ENCODE peak calls at places on chromosomes 12 and 14, in six cellular contexts. B, I, R, T, G and S are unnamed samples.

GRCh38 chr12:1681493-1681807 is 9.4 kb upstream of the ADIPOR2 start:
- DNase-seq in I (no peak), T (no peak), G (no peak), R (no peak), B (no peak), S (no peak)

GRCh38 chr12:105601158-105601557 is 270.7 kb downstream of the C12orf75 start:
- DNase-seq in G (no peak), T (no peak), B (no peak), R (no peak), I (no peak), S (no peak)

GRCh38 chr14:56422703-56423213 is 156.8 kb upstream of the TMEM260 start:
- DNase-seq in I (peak), T (peak), B (peak), G (peak), R (peak), S (peak)

GRCh38 chr12:509494-509893 is 49.8 kb downstream of the B4GALNT3 start:
- DNase-seq in G (no peak), I (no peak), T (no peak), B (peak), R (no peak), S (no peak)

GRCh38 chr12:117901631-117902030 is 67.2 kb downstream of the KSR2 start:
- DNase-seq in G (no peak), T (peak), R (no peak), I (no peak), B (no peak), S (no peak)

GRCh38 chr14:52355016-52355430 is 40.9 kb downstream of the PTGER2 start:
- DNase-seq in I (no peak), G (no peak), B (no peak), R (no peak), T (no peak), S (no peak)

GRCh38 chr14:56482306-56482705 is 97.3 kb upstream of the TMEM260 start:
- DNase-seq in G (no peak), B (no peak), T (no peak), R (no peak), I (peak), S (no peak)

GRCh38 chr14:51999084-51999483 is 9.7 kb downstream of the RTRAF start:
- DNase-seq in I (no peak), T (no peak), B (no peak), R (no peak), G (no peak), S (no peak)

GRCh38 chr12:108854453-108855283 is 2.7 kb downstream of the SSH1 start:
- DNase-seq in T (no peak), I (peak), B (no peak), R (no peak), G (no peak), S (peak)

DNA sequence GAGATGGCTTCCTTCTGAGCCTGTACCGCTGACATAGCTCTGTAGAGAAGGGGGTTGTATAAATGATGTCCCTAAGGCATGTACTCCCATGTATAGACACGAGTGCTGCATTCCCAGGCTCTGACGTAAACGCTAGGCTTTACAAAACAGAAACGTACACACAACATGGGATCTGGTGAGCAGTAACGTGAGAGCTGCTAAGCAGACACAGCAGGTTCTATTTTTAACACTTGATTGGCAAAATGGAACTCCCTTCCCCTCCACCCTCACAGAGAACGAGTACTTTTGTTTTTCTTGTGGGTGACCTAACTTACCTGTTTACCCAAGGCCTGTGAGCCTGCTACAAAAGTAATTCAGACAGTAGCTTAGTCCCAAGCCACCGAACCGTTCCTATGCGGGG is 36.0 kb downstream of the ACADS start:
- DNase-seq in I (no peak), T (peak), G (no peak), R (no peak), B (no peak), S (peak)
- H3K27ac ChIP-seq in I (peak), T (peak), G (peak), R (peak), B (no peak), S (peak)

GRCh38 chr12:53199700-53200099 is 7.4 kb downstream of the ITGB7 start:
- DNase-seq in T (no peak), G (no peak), R (no peak), B (no peak), I (no peak), S (no peak)
- H3K27ac ChIP-seq in T (no peak), G (no peak), R (no peak), B (peak), I (no peak), S (no peak)

GRCh38 chr14:22300646-22301045 is 288.4 kb downstream of the DAD1 start:
- DNase-seq in T (no peak), G (no peak), R (no peak), I (no peak), B (no peak), S (no peak)

GRCh38 chr14:22303589-22304195 is 285.3 kb downstream of the DAD1 start:
- DNase-seq in T (no peak), G (no peak), I (no peak), B (peak), R (no peak), S (no peak)

GRCh38 chr14:22305563-22306127 is 283.4 kb downstream of the DAD1 start:
- DNase-seq in B (peak), R (no peak), I (no peak), G (no peak), T (no peak), S (no peak)

GRCh38 chr14:22304324-22304723 is 284.7 kb downstream of the DAD1 start:
- DNase-seq in R (no peak), G (no peak), B (peak), T (no peak), I (no peak), S (no peak)
- H3K27ac ChIP-seq in R (no peak), G (no peak), B (no peak), T (no peak), I (no peak), S (no peak)

DNA sequence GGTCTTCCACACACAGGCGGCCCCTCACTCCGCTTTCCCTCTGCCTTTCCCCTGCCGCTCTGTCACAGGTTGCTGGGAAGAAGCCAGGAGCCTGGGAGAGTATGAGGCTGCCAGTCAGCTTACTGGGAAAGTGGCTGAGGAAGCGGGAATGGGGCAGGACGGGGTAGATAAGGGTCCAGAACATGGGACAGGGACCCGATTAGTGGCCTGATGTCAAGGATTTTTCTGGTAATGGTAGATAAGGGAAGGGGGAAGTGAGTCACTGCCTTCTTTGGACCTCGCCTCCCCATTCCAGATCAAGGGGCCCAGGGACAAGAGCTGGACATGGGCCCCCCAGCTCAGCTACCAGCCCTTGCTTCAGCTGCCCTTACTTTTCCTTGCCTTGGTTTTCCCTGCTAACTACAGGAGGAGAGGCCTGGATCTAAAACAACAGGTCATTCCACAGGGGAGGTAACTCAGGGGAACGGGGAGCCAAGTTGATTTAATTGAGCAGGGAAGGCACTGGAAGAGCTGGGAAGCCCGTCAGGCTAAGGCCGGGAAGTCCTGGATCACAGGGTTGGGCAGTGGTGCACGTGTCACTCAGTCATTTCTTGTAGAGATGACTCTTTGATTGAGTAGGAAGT is 3.5 kb upstream of the LPAR5 start:
- DNase-seq in R (no peak), G (no peak), I (peak), B (no peak), T (no peak), S (no peak)
- H3K27ac ChIP-seq in R (peak), G (peak), I (no peak), B (no peak), T (no peak), S (no peak)

GRCh38 chr12:54383041-54383609 is 1.4 kb downstream of the ZNF385A start:
- DNase-seq in B (no peak), R (no peak), G (no peak), I (no peak), T (no peak), S (peak)

GRCh38 chr12:54386781-54387467 is 2.4 kb upstream of the ZNF385A start:
- DNase-seq in I (no peak), G (no peak), R (no peak), T (no peak), B (no peak), S (no peak)

GRCh38 chr12:54384591-54385041 is at the start of gene ZNF385A:
- DNase-seq in G (no peak), T (no peak), R (no peak), B (peak), I (no peak), S (no peak)

GRCh38 chr12:54388214-54389138 is 3.9 kb upstream of the ZNF385A start:
- DNase-seq in I (no peak), T (no peak), B (no peak), G (no peak), R (no peak), S (no peak)

GRCh38 chr12:54385251-54385914 is 850 bp upstream of the ZNF385A start:
- DNase-seq in R (no peak), T (no peak), G (no peak), I (no peak), B (peak), S (no peak)
- H3K27ac ChIP-seq in R (peak), T (peak), G (peak), I (peak), B (peak), S (peak)

GRCh38 chr12:95739561-95740313 is 50.8 kb downstream of the NTN4 start:
- DNase-seq in I (peak), T (peak), B (no peak), R (peak), G (peak), S (no peak)
- H3K27ac ChIP-seq in I (peak), T (no peak), B (no peak), R (peak), G (peak), S (no peak)